ENCODE peak calls at places on chromosomes 3 and 15, in five cellular contexts. M, U, V, G and Z are unnamed samples.

GRCh38 chr3:133401374-133402135 is 1.7 kb downstream of the BFSP2 start:
- DNase-seq in M (no peak), U (no peak), V (no peak), G (no peak), Z (no peak)

GRCh38 chr3:173993299-173993698 is 595.8 kb downstream of the NLGN1 start:
- DNase-seq in M (no peak), U (no peak), V (no peak), G (no peak), Z (peak)

GRCh38 chr15:74240002-74240568 is 4.0 kb downstream of the CCDC33 start:
- DNase-seq in M (peak), U (no peak), V (no peak), G (no peak), Z (peak)

GRCh38 chr15:58062983-58063382 is 2.5 kb downstream of the ALDH1A2 start:
- DNase-seq in M (no peak), U (no peak), V (no peak), G (no peak), Z (no peak)

GRCh38 chr3:65539620-65540019 is 499.1 kb downstream of the MAGI1 start:
- DNase-seq in M (no peak), U (no peak), V (no peak), G (no peak), Z (no peak)

GRCh38 chr3:63679181-63679580 is 26.7 kb downstream of the SNTN start:
- DNase-seq in M (no peak), U (no peak), V (no peak), G (no peak), Z (no peak)

GRCh38 chr3:138383715-138384114 is 35.3 kb downstream of the MRAS start:
- DNase-seq in M (no peak), U (no peak), V (no peak), G (no peak), Z (no peak)

GRCh38 chr3:152019516-152019915 is 146.1 kb downstream of the SUCNR1 start:
- DNase-seq in M (no peak), U (no peak), V (no peak), G (no peak), Z (no peak)

GRCh38 chr15:58185439-58185838 is 47.3 kb downstream of the AQP9 start:
- DNase-seq in M (no peak), U (no peak), V (no peak), G (no peak), Z (peak)

GRCh38 chr15:63826513-63826912 is 7.2 kb downstream of the HERC1 start:
- DNase-seq in M (no peak), U (no peak), V (no peak), G (no peak), Z (peak)

GRCh38 chr15:62068787-62069170 is 2.0 kb downstream of the C2CD4A start:
- DNase-seq in M (no peak), U (no peak), V (no peak), G (no peak), Z (peak)

GRCh38 chr15:62067448-62068044 is 769 bp downstream of the C2CD4A start:
- DNase-seq in M (peak), U (no peak), V (peak), G (no peak), Z (no peak)

GRCh38 chr15:62069551-62069950 is 2.8 kb downstream of the C2CD4A start:
- DNase-seq in M (no peak), U (no peak), V (no peak), G (no peak), Z (no peak)

GRCh38 chr15:62068071-62068786 is 1.5 kb downstream of the C2CD4A start:
- DNase-seq in M (peak), U (peak), V (peak), G (no peak), Z (peak)

DNA sequence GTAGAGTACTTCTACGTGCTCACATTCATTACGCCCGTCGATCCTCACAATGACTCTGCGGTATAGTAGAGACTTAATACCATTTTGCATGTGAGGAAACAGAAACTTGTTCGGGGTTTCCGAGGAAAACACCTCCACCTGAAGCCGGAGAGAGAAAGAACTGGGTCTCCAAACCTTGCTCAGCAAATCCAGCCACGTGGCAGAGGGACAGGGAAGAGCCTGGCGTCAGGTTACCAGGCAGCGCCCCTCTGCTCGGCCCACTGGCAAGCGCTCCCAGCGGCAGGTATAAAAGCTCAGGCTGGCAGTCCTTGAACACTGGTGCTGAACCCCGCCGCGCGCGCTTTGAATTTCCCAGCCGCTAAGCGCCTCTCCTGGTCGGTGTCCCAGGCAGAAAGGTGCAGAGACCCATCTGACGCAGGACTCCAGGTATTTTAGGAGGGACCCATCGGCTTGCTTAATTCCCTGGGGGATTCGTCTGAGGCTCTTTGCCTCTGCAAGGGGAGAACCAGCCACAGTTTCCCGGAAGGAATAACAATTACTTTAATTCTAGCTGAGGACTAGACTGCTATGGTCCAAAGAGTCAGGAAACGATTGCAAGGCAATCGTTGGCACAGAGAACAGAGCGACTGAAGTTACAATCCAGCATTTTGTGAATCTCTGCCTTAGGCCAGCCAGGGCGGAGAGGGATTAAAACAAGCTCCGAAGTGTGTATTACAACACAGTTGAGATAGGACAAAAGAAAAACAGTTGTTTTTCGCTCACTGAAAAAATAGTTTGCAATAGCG is at the start of gene C2CD4A:
- DNase-seq in M (peak), U (peak), V (peak), G (no peak), Z (peak)
- TF ChIP-seq CTCF in M (peak), U (no peak), V (no peak), G (peak), Z (no peak)

DNA sequence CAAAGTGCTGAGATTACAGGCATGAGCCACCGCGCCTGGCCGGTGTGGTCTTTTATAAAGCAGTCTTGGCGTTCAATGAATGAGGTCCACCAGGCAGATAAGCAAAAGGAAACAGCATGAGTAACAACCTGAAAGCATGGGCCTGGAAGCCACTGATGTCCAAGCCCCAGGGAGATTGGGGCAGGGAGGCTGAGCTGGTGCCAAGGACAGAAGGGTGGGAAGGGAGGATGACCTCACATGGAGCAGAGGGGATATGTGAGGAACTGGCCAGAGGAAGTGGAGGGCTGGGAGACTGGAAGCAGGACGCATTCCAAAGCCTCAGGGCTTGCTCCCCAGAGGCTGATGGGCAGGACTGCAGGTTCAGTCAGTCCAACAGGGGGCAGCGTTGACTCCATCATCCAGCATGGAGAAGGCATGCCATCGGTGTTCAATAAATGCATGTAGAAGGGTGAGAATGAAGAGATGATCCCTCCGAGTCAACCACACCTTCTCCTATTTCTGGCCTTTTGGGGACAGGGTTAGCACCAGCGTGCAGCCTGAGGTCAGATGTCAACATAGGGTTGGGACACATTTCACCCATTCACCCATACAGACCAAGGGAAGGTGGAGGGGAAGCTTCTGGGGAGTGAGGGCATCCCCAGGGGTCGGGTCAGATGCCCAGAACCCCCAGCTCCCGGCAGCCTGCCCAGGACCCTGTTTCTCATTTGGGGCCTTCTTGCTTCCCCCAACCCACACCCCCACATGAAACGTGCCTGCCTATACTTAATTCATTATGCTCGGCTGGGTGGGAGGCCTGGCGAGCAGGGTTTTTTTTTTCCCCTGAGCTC is 14.8 kb downstream of the MYL3 start:
- DNase-seq in M (peak), U (peak), V (no peak), G (no peak), Z (peak)
- TF ChIP-seq CTCF in M (no peak), U (peak), V (peak), G (peak), Z (peak)

DNA sequence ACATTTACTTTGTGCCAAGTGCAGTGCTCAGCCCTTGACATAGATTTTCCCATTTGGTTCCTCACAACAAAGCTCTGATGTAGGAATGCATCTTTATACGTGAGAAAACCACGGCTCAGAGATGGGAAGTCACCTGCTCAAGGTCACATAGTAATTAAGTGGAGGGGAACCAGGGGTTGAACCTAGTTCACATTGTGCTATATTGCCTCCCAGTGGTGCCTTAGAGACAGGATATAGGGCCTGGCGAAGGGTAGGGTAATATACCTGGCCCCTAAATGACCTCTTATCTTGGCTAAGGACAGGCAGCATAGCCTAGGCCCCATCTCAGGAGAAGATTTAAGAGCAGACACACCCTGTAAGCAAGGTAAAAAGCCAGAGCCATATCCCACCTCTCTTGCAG is 71.5 kb downstream of the FOXP1 start:
- DNase-seq in M (no peak), U (no peak), V (peak), G (no peak), Z (no peak)
- TF ChIP-seq CTCF in M (peak), U (no peak), V (peak), G (peak), Z (no peak)

GRCh38 chr3:119319311-119319710 is 25.1 kb downstream of the ARHGAP31 start:
- DNase-seq in M (no peak), U (no peak), V (no peak), G (no peak), Z (no peak)

GRCh38 chr3:119324899-119325298 is 30.7 kb downstream of the ARHGAP31 start:
- DNase-seq in M (no peak), U (no peak), V (no peak), G (no peak), Z (no peak)

GRCh38 chr3:119322021-119322522 is 27.9 kb downstream of the ARHGAP31 start:
- DNase-seq in M (no peak), U (no peak), V (no peak), G (no peak), Z (peak)

GRCh38 chr3:119323401-119324107 is 29.4 kb downstream of the ARHGAP31 start:
- DNase-seq in M (no peak), U (no peak), V (no peak), G (no peak), Z (no peak)

GRCh38 chr3:119322523-119323400 is 28.6 kb downstream of the ARHGAP31 start:
- DNase-seq in M (peak), U (peak), V (peak), G (peak), Z (peak)
- TF ChIP-seq CTCF in M (no peak), U (no peak), V (peak), G (no peak), Z (no peak)

GRCh38 chr15:71559616-71560015 is 250.7 kb upstream of the NR2E3 start:
- DNase-seq in M (no peak), U (no peak), V (no peak), G (no peak), Z (no peak)

GRCh38 chr15:71565006-71565405 is 245.3 kb upstream of the NR2E3 start:
- DNase-seq in M (no peak), U (no peak), V (no peak), G (no peak), Z (no peak)

GRCh38 chr15:71562251-71562650 is 248.1 kb upstream of the NR2E3 start:
- DNase-seq in M (no peak), U (no peak), V (no peak), G (no peak), Z (peak)

GRCh38 chr15:71564217-71564616 is 246.1 kb upstream of the NR2E3 start:
- DNase-seq in M (no peak), U (no peak), V (no peak), G (no peak), Z (no peak)

GRCh38 chr15:71559098-71559497 is 251.3 kb upstream of the NR2E3 start:
- DNase-seq in M (no peak), U (no peak), V (no peak), G (no peak), Z (peak)
- TF ChIP-seq CTCF in M (no peak), U (no peak), V (no peak), G (no peak), Z (no peak)